ENCODE peak calls at places on chromosomes 5 and 9, in nine cellular contexts. F is nephron progenitor cell; C is activated naive CD8-positive, alpha-beta T cell treated with anti-CD3 and anti-CD28 coated beads, Interleukin-2, amount 50 U/mL, for 24 hours; O is erythroblast; N is frontal cortex; I is ELR; S is GM23338; J is NCI-H1417; P is GM23248. Z is an unnamed sample.

GRCh38 chr5:9498541-9499497 is 47.1 kb downstream of the SEMA5A start:
- DNase-seq in F (no peak), C (no peak), O (peak), N (no peak), I (peak), S (peak), J (peak), P (peak), Z (peak)

GRCh38 chr5:176695073-176695472 is 47.8 kb downstream of the TSPAN17 start:
- DNase-seq in F (no peak), C (no peak), O (no peak), N (no peak), I (no peak), S (no peak), J (peak), P (no peak), Z (no peak)

GRCh38 chr5:60092671-60093422 is 199.3 kb upstream of the PDE4D start:
- DNase-seq in F (no peak), C (no peak), O (no peak), N (no peak), I (peak), S (no peak), J (no peak), P (peak), Z (no peak)

GRCh38 chr5:34656700-34657549 is 797 bp downstream of the RAI14 start:
- DNase-seq in F (peak), C (peak), O (no peak), N (peak), I (peak), S (peak), J (no peak), P (peak), Z (peak)

GRCh38 chr9:132486706-132487350 is 76.8 kb downstream of the CFAP77 start:
- DNase-seq in F (peak), C (peak), O (no peak), N (no peak), I (no peak), S (no peak), J (no peak), P (no peak), Z (peak)

GRCh38 chr9:31916591-31917223 is 467.7 kb upstream of the ACO1 start:
- DNase-seq in F (no peak), C (no peak), O (no peak), N (no peak), I (no peak), S (peak), J (no peak), P (no peak), Z (peak)

GRCh38 chr9:89139450-89139849 is 39.2 kb downstream of the SHC3 start:
- DNase-seq in F (no peak), C (no peak), O (no peak), N (no peak), I (no peak), S (no peak), J (no peak), P (no peak), Z (no peak)

GRCh38 chr9:104864675-104865104 is 63.3 kb downstream of the ABCA1 start:
- DNase-seq in F (no peak), C (no peak), O (no peak), N (no peak), I (peak), S (no peak), J (no peak), P (peak), Z (peak)

GRCh38 chr9:133955821-133956411 is 36.2 kb downstream of the VAV2 start:
- DNase-seq in F (peak), C (peak), O (no peak), N (no peak), I (no peak), S (peak), J (no peak), P (peak), Z (peak)

GRCh38 chr9:101027246-101027645 is 1.3 kb upstream of the PLPPR1 start:
- DNase-seq in F (no peak), C (no peak), O (no peak), N (no peak), I (no peak), S (no peak), J (no peak), P (no peak), Z (peak)

GRCh38 chr5:173472784-173473278 is 143.6 kb downstream of the BOD1 start:
- DNase-seq in F (no peak), C (no peak), O (no peak), N (no peak), I (peak), S (no peak), J (no peak), P (peak), Z (no peak)

GRCh38 chr5:138068742-138069375 is 15.0 kb upstream of the WNT8A start:
- DNase-seq in F (peak), C (peak), O (peak), N (peak), I (peak), S (peak), J (peak), P (peak), Z (peak)

GRCh38 chr5:155844541-155844940 is 482.4 kb upstream of the SGCD start:
- DNase-seq in F (no peak), C (no peak), O (no peak), N (no peak), I (no peak), S (no peak), J (no peak), P (no peak), Z (no peak)

GRCh38 chr5:79011219-79011836 is 26.2 kb upstream of the ARSB start:
- DNase-seq in F (no peak), C (no peak), O (no peak), N (no peak), I (peak), S (peak), J (no peak), P (peak), Z (no peak)

Z was measured in ELF-1.